ENCODE peak calls at places on chromosome 11, in six cellular contexts. T is DND-41; G is right cardiac atrium; J is CD8-positive, alpha-beta T cell; D is fibroblast of lung; I is stomach. M is an unnamed sample.

GRCh38 chr11:111591187-111591960 is 10.9 kb upstream of the SIK2 start:
- DNase-seq in D (no peak), J (no peak), G (no peak), I (no peak), T (no peak), M (no peak)

GRCh38 chr11:36763187-36763586 is 165.2 kb upstream of the RAG2 start:
- DNase-seq in I (no peak), D (no peak), T (no peak), G (no peak), J (no peak), M (no peak)

GRCh38 chr11:95577716-95578460 is 211.7 kb downstream of the FAM76B start:
- DNase-seq in T (no peak), D (peak; percentile 80), J (no peak), I (no peak), G (no peak), M (no peak)

GRCh38 chr11:19953909-19954308 is 206.4 kb downstream of the DBX1 start:
- DNase-seq in J (no peak), D (peak; percentile 94), T (no peak), G (no peak), I (no peak), M (peak; percentile 25)

GRCh38 chr11:107882095-107882820 is 23.7 kb upstream of the SLC35F2 start:
- DNase-seq in T (no peak), G (no peak), J (no peak), D (no peak), I (no peak), M (no peak)

GRCh38 chr11:76664578-76665061 is 5.9 kb downstream of the LRRC32 start:
- DNase-seq in T (peak; percentile 49), D (no peak), I (no peak), G (no peak), J (peak; percentile 34), M (peak; percentile 64)

GRCh38 chr11:124470516-124471231 is 25.2 kb upstream of the OR8B8 start:
- DNase-seq in J (no peak), G (peak; percentile 64), T (no peak), I (no peak), D (no peak), M (no peak)

GRCh38 chr11:92380882-92381281 is 156.3 kb downstream of the FAT3 start:
- DNase-seq in I (no peak), G (no peak), T (no peak), D (peak; percentile 82), J (no peak), M (peak; percentile 82)

GRCh38 chr11:87445002-87445401 is 407.3 kb downstream of the TMEM135 start:
- DNase-seq in D (peak; percentile 79), J (no peak), G (no peak), T (no peak), I (no peak), M (peak; percentile 32)

GRCh38 chr11:56917708-56918450 is 70.8 kb upstream of the OR5AK2 start:
- DNase-seq in D (peak; percentile 65), I (no peak), J (no peak), T (peak; percentile 20), G (no peak), M (no peak)

GRCh38 chr11:44130751-44131150 is 35.3 kb downstream of the EXT2 start:
- DNase-seq in I (no peak), J (no peak), G (peak; percentile 27), T (no peak), D (no peak), M (no peak)

GRCh38 chr11:70744396-70745185 is 346.3 kb downstream of the CTTN start:
- DNase-seq in I (no peak), T (no peak), G (no peak), J (no peak), D (no peak), M (peak; percentile 60)

GRCh38 chr11:1479006-1479677 is 7.4 kb downstream of the MOB2 start:
- DNase-seq in T (no peak), I (no peak), G (peak; percentile 15), J (no peak), D (no peak), M (peak; percentile 65)

GRCh38 chr11:132036751-132037466 is 666.5 kb downstream of the NTM start:
- DNase-seq in I (no peak), J (no peak), D (peak; percentile 59), G (no peak), T (no peak), M (no peak)

GRCh38 chr11:94511932-94512781 is at the start of gene C11orf97:
- DNase-seq in I (peak; percentile 59), J (peak; percentile 53), T (peak; percentile 43), G (peak; percentile 70), D (peak; percentile 54), M (peak; percentile 87)

GRCh38 chr11:23789938-23790371 is 706.9 kb upstream of the LUZP2 start:
- DNase-seq in D (peak; percentile 90), G (no peak), T (no peak), J (no peak), I (peak; percentile 45), M (no peak)

GRCh38 chr11:60748225-60748624 is 8.4 kb upstream of the MS4A15 start:
- DNase-seq in J (no peak), I (no peak), G (no peak), D (no peak), T (no peak), M (no peak)

GRCh38 chr11:115222218-115222862 is 281.9 kb downstream of the CADM1 start:
- DNase-seq in I (no peak), J (no peak), G (no peak), D (peak; percentile 98), T (no peak), M (peak; percentile 37)

GRCh38 chr11:18100926-18101656 is 4.8 kb downstream of the SAAL1 start:
- DNase-seq in I (no peak), J (no peak), G (no peak), T (no peak), D (no peak), M (no peak)

GRCh38 chr11:95245038-95245437 is 14.0 kb upstream of the SESN3 start:
- DNase-seq in G (no peak), T (no peak), J (no peak), D (peak; percentile 80), I (no peak), M (peak; percentile 1)

GRCh38 chr11:106091480-106092123 is 14.1 kb downstream of the AASDHPPT start:
- DNase-seq in D (peak; percentile 88), G (no peak), I (no peak), J (no peak), T (no peak), M (peak; percentile 29)

GRCh38 chr11:106974831-106975230 is 43.4 kb downstream of the GUCY1A2 start:
- DNase-seq in G (no peak), T (no peak), I (no peak), J (no peak), D (peak; percentile 11), M (no peak)

GRCh38 chr11:129012880-129013279 is 70.2 kb upstream of the TP53AIP1 start:
- DNase-seq in D (no peak), I (no peak), T (no peak), G (no peak), J (no peak), M (no peak)

DNA sequence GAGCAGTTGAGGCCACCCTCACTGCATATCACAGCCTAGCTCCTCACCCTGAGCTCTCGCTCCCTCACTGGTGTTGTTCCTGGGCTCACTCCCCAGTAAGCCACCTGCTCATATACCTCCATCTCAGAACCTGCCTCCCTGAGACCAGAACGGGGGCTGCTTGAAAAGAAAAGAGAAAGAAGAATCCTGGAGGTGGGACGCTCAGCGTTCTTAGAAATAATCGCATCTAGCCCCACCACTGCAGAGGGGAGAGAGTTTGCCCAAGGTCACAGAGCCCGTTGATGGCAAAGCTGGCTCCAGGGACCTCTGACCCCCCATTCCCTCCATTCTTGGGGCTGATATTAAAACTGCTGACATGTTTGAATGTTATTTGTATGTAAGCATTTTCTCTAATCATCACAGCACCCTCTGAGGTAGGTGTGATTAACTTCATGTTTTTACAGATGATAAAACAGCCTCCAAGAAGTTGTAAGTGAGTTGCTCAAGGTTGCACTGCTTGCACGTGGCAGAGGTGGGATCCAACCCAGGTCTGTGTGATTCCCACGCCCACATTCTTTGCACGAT is 132.6 kb upstream of the TEAD1 start:
- DNase-seq in G (no peak), D (no peak), I (no peak), T (no peak), J (no peak), M (no peak)
- H3K4me1 ChIP-seq in G (peaks cover 12% of the 10 kb centered on the region), D (peaks cover 49% of the 10 kb centered on the region), I (peaks cover 3% of the 10 kb centered on the region), T (no peaks in the 10 kb centered on the region), J (no peaks in the 10 kb centered on the region), M (peaks cover 41% of the 10 kb centered on the region)

GRCh38 chr11:67468056-67468455 is 995 bp downstream of the TMEM134 start:
- DNase-seq in I (peak; percentile 96), T (peak; percentile 12), J (no peak), G (peak; percentile 35), D (peak; percentile 44), M (peak; percentile 87)
- H3K4me3 ChIP-seq in I (peak overlapping the region; percentile 82), T (peak overlapping the region; percentile 60), J (peak overlapping the region; percentile 89), G (peak overlapping the region; percentile 75), D (peak overlapping the region; percentile 73), M (peak overlapping the region; percentile 86)

DNA sequence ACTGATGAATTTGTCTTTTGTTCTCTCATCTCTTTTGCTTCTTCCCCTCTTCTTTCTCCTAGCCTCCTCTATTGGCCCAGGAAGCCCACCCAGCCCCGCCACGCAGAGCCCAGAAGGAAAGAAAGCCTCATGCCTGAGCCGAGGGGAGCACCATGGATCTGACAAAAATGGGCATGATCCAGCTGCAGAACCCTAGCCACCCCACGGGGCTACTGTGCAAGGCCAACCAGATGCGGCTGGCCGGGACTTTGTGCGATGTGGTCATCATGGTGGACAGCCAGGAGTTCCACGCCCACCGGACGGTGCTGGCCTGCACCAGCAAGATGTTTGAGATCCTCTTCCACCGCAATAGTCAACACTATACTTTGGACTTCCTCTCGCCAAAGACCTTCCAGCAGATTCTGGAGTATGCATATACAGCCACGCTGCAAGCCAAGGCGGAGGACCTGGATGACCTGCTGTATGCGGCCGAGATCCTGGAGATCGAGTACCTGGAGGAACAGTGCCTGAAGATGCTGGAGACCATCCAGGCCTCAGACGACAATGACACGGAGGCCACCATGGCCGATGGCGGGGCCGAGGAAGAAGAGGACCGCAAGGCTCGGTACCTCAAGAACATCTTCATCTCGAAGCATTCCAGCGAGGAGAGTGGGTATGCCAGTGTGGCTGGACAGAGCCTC is 3.8 kb downstream of the ZBTB16 start:
- DNase-seq in G (peak; percentile 63), I (no peak), D (no peak), T (no peak), J (no peak), M (no peak)
- H3K4me1 ChIP-seq in G (peaks cover 51% of the 10 kb centered on the region), I (peaks cover 61% of the 10 kb centered on the region), D (no peaks in the 10 kb centered on the region), T (no peaks in the 10 kb centered on the region), J (peaks cover 20% of the 10 kb centered on the region), M (peaks cover 8% of the 10 kb centered on the region)

GRCh38 chr11:72726266-72727220 is 25.7 kb downstream of the ARAP1 start:
- DNase-seq in I (no peak), D (no peak), J (no peak), T (no peak), G (peak; percentile 11), M (peak; percentile 19)

GRCh38 chr11:72730243-72730642 is 22.0 kb downstream of the ARAP1 start:
- DNase-seq in J (no peak), T (no peak), D (no peak), G (no peak), I (no peak), M (no peak)

GRCh38 chr11:72724851-72725730 is 27.1 kb downstream of the ARAP1 start:
- DNase-seq in I (peak; percentile 81), T (peak; percentile 84), G (peak; percentile 70), D (peak; percentile 71), J (peak; percentile 82), M (peak; percentile 94)

GRCh38 chr11:72725731-72726042 is 26.5 kb downstream of the ARAP1 start:
- DNase-seq in D (no peak), J (no peak), T (no peak), G (peak; percentile 13), I (no peak), M (peak; percentile 56)

DNA sequence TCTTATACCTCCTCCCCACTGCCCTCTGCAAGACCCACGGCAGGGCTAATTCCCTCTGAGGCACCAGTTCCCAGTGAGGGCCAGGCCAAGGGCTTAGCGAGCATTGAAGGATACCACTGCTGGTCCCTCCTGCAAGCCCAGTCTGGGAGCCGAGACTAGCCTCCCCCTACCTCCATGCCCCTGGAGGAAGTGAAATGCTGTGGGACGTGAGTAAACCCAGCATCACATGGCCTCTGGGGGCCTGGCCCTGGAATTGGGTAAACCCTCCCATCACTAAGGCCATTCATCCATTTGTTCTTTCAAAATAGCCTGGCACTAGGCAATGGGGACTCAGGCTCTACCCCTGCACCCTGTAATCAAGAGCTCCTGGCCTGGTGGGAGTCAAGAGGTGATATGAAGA is 24.7 kb downstream of the ARAP1 start:
- DNase-seq in I (no peak), G (peak; percentile 33), J (no peak), T (no peak), D (no peak), M (peak; percentile 81)
- H3K4me3 ChIP-seq in I (no peak overlapping the region), G (no peak overlapping the region), J (no peak overlapping the region), T (no peak overlapping the region), D (no peak overlapping the region), M (no peak overlapping the region)

M was measured in osteoblast.